ENCODE peak calls at places on chromosome 21, in nine cellular contexts. One of them, this sample, is unnamed.

GRCh38 chr21:32813265-32813903 is 41.8 kb upstream of the PAXBP1 start:
- DNase-seq in CD8-positive, alpha-beta T cell: no peak
- DNase-seq in AG04450: no peak
- DNase-seq in AML-193: no peak
- DNase-seq in GM12892: no peak
- DNase-seq in tibial nerve: no peak
- DNase-seq in smooth muscle cell of the brain vasculature: no peak
- DNase-seq in stimulated activated CD4-positive, alpha-beta T cell treated with anti-CD3 and anti-CD28 coated beads, TNF-alpha, amount 100 ng/mL, for 4 hours: no peak
- DNase-seq in glutamatergic neuron: peak
- DNase-seq in this sample: no peak

GRCh38 chr21:42258150-42258884 is 39.4 kb downstream of the ABCG1 start:
- DNase-seq in AG04450: no peak
- DNase-seq in stimulated activated CD4-positive, alpha-beta T cell treated with anti-CD3 and anti-CD28 coated beads, TNF-alpha, amount 100 ng/mL, for 4 hours: peak
- DNase-seq in AML-193: peak
- DNase-seq in GM12892: peak
- DNase-seq in tibial nerve: no peak
- DNase-seq in smooth muscle cell of the brain vasculature: no peak
- DNase-seq in CD8-positive, alpha-beta T cell: peak
- DNase-seq in glutamatergic neuron: peak
- DNase-seq in this sample: peak

GRCh38 chr21:44510508-44511218 is 29.3 kb downstream of the KRTAP10-1 start:
- DNase-seq in stimulated activated CD4-positive, alpha-beta T cell treated with anti-CD3 and anti-CD28 coated beads, TNF-alpha, amount 100 ng/mL, for 4 hours: peak
- DNase-seq in smooth muscle cell of the brain vasculature: no peak
- DNase-seq in AML-193: peak
- DNase-seq in AG04450: no peak
- DNase-seq in glutamatergic neuron: peak
- DNase-seq in GM12892: peak
- DNase-seq in tibial nerve: no peak
- DNase-seq in CD8-positive, alpha-beta T cell: peak
- DNase-seq in this sample: peak

GRCh38 chr21:39022035-39022900 is 161.0 kb downstream of the PSMG1 start:
- DNase-seq in AML-193: no peak
- DNase-seq in CD8-positive, alpha-beta T cell: no peak
- DNase-seq in AG04450: no peak
- DNase-seq in stimulated activated CD4-positive, alpha-beta T cell treated with anti-CD3 and anti-CD28 coated beads, TNF-alpha, amount 100 ng/mL, for 4 hours: no peak
- DNase-seq in GM12892: no peak
- DNase-seq in glutamatergic neuron: no peak
- DNase-seq in smooth muscle cell of the brain vasculature: no peak
- DNase-seq in tibial nerve: no peak
- DNase-seq in this sample: no peak

GRCh38 chr21:41641821-41642368 is 125.0 kb downstream of the RIPK4 start:
- DNase-seq in tibial nerve: peak
- DNase-seq in stimulated activated CD4-positive, alpha-beta T cell treated with anti-CD3 and anti-CD28 coated beads, TNF-alpha, amount 100 ng/mL, for 4 hours: no peak
- DNase-seq in AG04450: peak
- DNase-seq in glutamatergic neuron: no peak
- DNase-seq in CD8-positive, alpha-beta T cell: no peak
- DNase-seq in smooth muscle cell of the brain vasculature: peak
- DNase-seq in GM12892: no peak
- DNase-seq in AML-193: no peak
- DNase-seq in this sample: no peak

GRCh38 chr21:16842716-16843115 is 670.1 kb upstream of the CXADR start:
- DNase-seq in tibial nerve: no peak
- DNase-seq in smooth muscle cell of the brain vasculature: no peak
- DNase-seq in AML-193: no peak
- DNase-seq in AG04450: no peak
- DNase-seq in GM12892: no peak
- DNase-seq in stimulated activated CD4-positive, alpha-beta T cell treated with anti-CD3 and anti-CD28 coated beads, TNF-alpha, amount 100 ng/mL, for 4 hours: no peak
- DNase-seq in CD8-positive, alpha-beta T cell: no peak
- DNase-seq in glutamatergic neuron: no peak
- DNase-seq in this sample: no peak

GRCh38 chr21:38208118-38208517 is 48.7 kb upstream of the KCNJ15 start:
- DNase-seq in CD8-positive, alpha-beta T cell: no peak
- DNase-seq in glutamatergic neuron: no peak
- DNase-seq in AML-193: no peak
- DNase-seq in AG04450: no peak
- DNase-seq in GM12892: no peak
- DNase-seq in stimulated activated CD4-positive, alpha-beta T cell treated with anti-CD3 and anti-CD28 coated beads, TNF-alpha, amount 100 ng/mL, for 4 hours: no peak
- DNase-seq in tibial nerve: no peak
- DNase-seq in smooth muscle cell of the brain vasculature: no peak
- DNase-seq in this sample: no peak

GRCh38 chr21:14616303-14617039 is 70.4 kb upstream of the SAMSN1 start:
- DNase-seq in stimulated activated CD4-positive, alpha-beta T cell treated with anti-CD3 and anti-CD28 coated beads, TNF-alpha, amount 100 ng/mL, for 4 hours: no peak
- DNase-seq in tibial nerve: no peak
- DNase-seq in AML-193: no peak
- DNase-seq in smooth muscle cell of the brain vasculature: no peak
- DNase-seq in GM12892: no peak
- DNase-seq in AG04450: no peak
- DNase-seq in CD8-positive, alpha-beta T cell: no peak
- DNase-seq in glutamatergic neuron: no peak
- DNase-seq in this sample: no peak

GRCh38 chr21:42563261-42564045 is 49.8 kb downstream of the SLC37A1 start:
- DNase-seq in AG04450: no peak
- DNase-seq in tibial nerve: no peak
- DNase-seq in AML-193: no peak
- DNase-seq in stimulated activated CD4-positive, alpha-beta T cell treated with anti-CD3 and anti-CD28 coated beads, TNF-alpha, amount 100 ng/mL, for 4 hours: no peak
- DNase-seq in glutamatergic neuron: peak
- DNase-seq in GM12892: no peak
- DNase-seq in smooth muscle cell of the brain vasculature: no peak
- DNase-seq in CD8-positive, alpha-beta T cell: no peak
- DNase-seq in this sample: peak

GRCh38 chr21:34574984-34575529 is 39.9 kb downstream of the RCAN1 start:
- DNase-seq in smooth muscle cell of the brain vasculature: no peak
- DNase-seq in AML-193: no peak
- DNase-seq in GM12892: no peak
- DNase-seq in glutamatergic neuron: no peak
- DNase-seq in CD8-positive, alpha-beta T cell: no peak
- DNase-seq in tibial nerve: no peak
- DNase-seq in stimulated activated CD4-positive, alpha-beta T cell treated with anti-CD3 and anti-CD28 coated beads, TNF-alpha, amount 100 ng/mL, for 4 hours: no peak
- DNase-seq in AG04450: no peak
- DNase-seq in this sample: no peak

GRCh38 chr21:34938079-34938764 is 110.9 kb downstream of the RUNX1 start:
- DNase-seq in smooth muscle cell of the brain vasculature: no peak
- DNase-seq in AG04450: no peak
- DNase-seq in glutamatergic neuron: no peak
- DNase-seq in AML-193: no peak
- DNase-seq in GM12892: no peak
- DNase-seq in tibial nerve: no peak
- DNase-seq in CD8-positive, alpha-beta T cell: no peak
- DNase-seq in stimulated activated CD4-positive, alpha-beta T cell treated with anti-CD3 and anti-CD28 coated beads, TNF-alpha, amount 100 ng/mL, for 4 hours: no peak
- DNase-seq in this sample: no peak

GRCh38 chr21:39461419-39461818 is 9.6 kb downstream of the SH3BGR start:
- DNase-seq in smooth muscle cell of the brain vasculature: no peak
- DNase-seq in AML-193: no peak
- DNase-seq in AG04450: no peak
- DNase-seq in tibial nerve: no peak
- DNase-seq in stimulated activated CD4-positive, alpha-beta T cell treated with anti-CD3 and anti-CD28 coated beads, TNF-alpha, amount 100 ng/mL, for 4 hours: no peak
- DNase-seq in glutamatergic neuron: no peak
- DNase-seq in GM12892: no peak
- DNase-seq in CD8-positive, alpha-beta T cell: no peak
- DNase-seq in this sample: no peak

GRCh38 chr21:36028127-36029069 is 31.9 kb downstream of the SETD4 start:
- DNase-seq in GM12892: peak
- DNase-seq in CD8-positive, alpha-beta T cell: peak
- DNase-seq in stimulated activated CD4-positive, alpha-beta T cell treated with anti-CD3 and anti-CD28 coated beads, TNF-alpha, amount 100 ng/mL, for 4 hours: peak
- DNase-seq in AG04450: peak
- DNase-seq in AML-193: peak
- DNase-seq in glutamatergic neuron: peak
- DNase-seq in tibial nerve: peak
- DNase-seq in smooth muscle cell of the brain vasculature: peak
- DNase-seq in this sample: peak

GRCh38 chr21:44761011-44761729 is 40.5 kb downstream of the UBE2G2 start:
- DNase-seq in AG04450: no peak
- DNase-seq in GM12892: peak
- DNase-seq in AML-193: no peak
- DNase-seq in tibial nerve: no peak
- DNase-seq in glutamatergic neuron: no peak
- DNase-seq in stimulated activated CD4-positive, alpha-beta T cell treated with anti-CD3 and anti-CD28 coated beads, TNF-alpha, amount 100 ng/mL, for 4 hours: no peak
- DNase-seq in smooth muscle cell of the brain vasculature: no peak
- DNase-seq in CD8-positive, alpha-beta T cell: no peak
- DNase-seq in this sample: no peak

GRCh38 chr21:36087362-36088138 is 17.7 kb downstream of the CBR1 start:
- DNase-seq in AML-193: no peak
- DNase-seq in tibial nerve: no peak
- DNase-seq in smooth muscle cell of the brain vasculature: no peak
- DNase-seq in CD8-positive, alpha-beta T cell: no peak
- DNase-seq in stimulated activated CD4-positive, alpha-beta T cell treated with anti-CD3 and anti-CD28 coated beads, TNF-alpha, amount 100 ng/mL, for 4 hours: no peak
- DNase-seq in glutamatergic neuron: no peak
- DNase-seq in AG04450: no peak
- DNase-seq in GM12892: no peak
- DNase-seq in this sample: no peak

GRCh38 chr21:37579356-37579755 is 212.8 kb downstream of the DYRK1A start:
- DNase-seq in AML-193: no peak
- DNase-seq in GM12892: no peak
- DNase-seq in glutamatergic neuron: no peak
- DNase-seq in CD8-positive, alpha-beta T cell: no peak
- DNase-seq in stimulated activated CD4-positive, alpha-beta T cell treated with anti-CD3 and anti-CD28 coated beads, TNF-alpha, amount 100 ng/mL, for 4 hours: no peak
- DNase-seq in AG04450: no peak
- DNase-seq in tibial nerve: no peak
- DNase-seq in smooth muscle cell of the brain vasculature: no peak
- DNase-seq in this sample: no peak

GRCh38 chr21:32477424-32477745 is 64.9 kb downstream of the EVA1C start:
- DNase-seq in CD8-positive, alpha-beta T cell: no peak
- DNase-seq in smooth muscle cell of the brain vasculature: no peak
- DNase-seq in AML-193: no peak
- DNase-seq in stimulated activated CD4-positive, alpha-beta T cell treated with anti-CD3 and anti-CD28 coated beads, TNF-alpha, amount 100 ng/mL, for 4 hours: no peak
- DNase-seq in AG04450: no peak
- DNase-seq in glutamatergic neuron: no peak
- DNase-seq in GM12892: no peak
- DNase-seq in tibial nerve: no peak
- DNase-seq in this sample: no peak

GRCh38 chr21:40615503-40616376 is 231.2 kb downstream of the DSCAM start:
- DNase-seq in smooth muscle cell of the brain vasculature: no peak
- DNase-seq in AG04450: no peak
- DNase-seq in GM12892: no peak
- DNase-seq in glutamatergic neuron: no peak
- DNase-seq in stimulated activated CD4-positive, alpha-beta T cell treated with anti-CD3 and anti-CD28 coated beads, TNF-alpha, amount 100 ng/mL, for 4 hours: no peak
- DNase-seq in tibial nerve: no peak
- DNase-seq in AML-193: no peak
- DNase-seq in CD8-positive, alpha-beta T cell: no peak
- DNase-seq in this sample: no peak

GRCh38 chr21:32981096-32981495 is 44.6 kb upstream of the OLIG2 start:
- DNase-seq in glutamatergic neuron: no peak
- DNase-seq in tibial nerve: no peak
- DNase-seq in CD8-positive, alpha-beta T cell: no peak
- DNase-seq in stimulated activated CD4-positive, alpha-beta T cell treated with anti-CD3 and anti-CD28 coated beads, TNF-alpha, amount 100 ng/mL, for 4 hours: no peak
- DNase-seq in AML-193: no peak
- DNase-seq in AG04450: no peak
- DNase-seq in smooth muscle cell of the brain vasculature: no peak
- DNase-seq in GM12892: no peak
- DNase-seq in this sample: no peak

GRCh38 chr21:27258222-27258621 is 291.3 kb upstream of the ADAMTS5 start:
- DNase-seq in CD8-positive, alpha-beta T cell: no peak
- DNase-seq in tibial nerve: no peak
- DNase-seq in stimulated activated CD4-positive, alpha-beta T cell treated with anti-CD3 and anti-CD28 coated beads, TNF-alpha, amount 100 ng/mL, for 4 hours: no peak
- DNase-seq in smooth muscle cell of the brain vasculature: no peak
- DNase-seq in AML-193: no peak
- DNase-seq in glutamatergic neuron: no peak
- DNase-seq in AG04450: no peak
- DNase-seq in GM12892: no peak
- DNase-seq in this sample: no peak

GRCh38 chr21:31731112-31731801 is 661 bp downstream of the SCAF4 start:
- DNase-seq in stimulated activated CD4-positive, alpha-beta T cell treated with anti-CD3 and anti-CD28 coated beads, TNF-alpha, amount 100 ng/mL, for 4 hours: peak
- DNase-seq in glutamatergic neuron: peak
- DNase-seq in AG04450: no peak
- DNase-seq in GM12892: peak
- DNase-seq in CD8-positive, alpha-beta T cell: peak
- DNase-seq in smooth muscle cell of the brain vasculature: no peak
- DNase-seq in AML-193: no peak
- DNase-seq in tibial nerve: no peak
- DNase-seq in this sample: peak

GRCh38 chr21:36183144-36183795 is 26.6 kb downstream of the DOP1B start:
- DNase-seq in AML-193: peak
- DNase-seq in tibial nerve: no peak
- DNase-seq in stimulated activated CD4-positive, alpha-beta T cell treated with anti-CD3 and anti-CD28 coated beads, TNF-alpha, amount 100 ng/mL, for 4 hours: no peak
- DNase-seq in glutamatergic neuron: no peak
- DNase-seq in smooth muscle cell of the brain vasculature: no peak
- DNase-seq in CD8-positive, alpha-beta T cell: no peak
- DNase-seq in AG04450: no peak
- DNase-seq in GM12892: no peak
- DNase-seq in this sample: no peak

GRCh38 chr21:42350899-42351543 is at the start of gene TFF2:
- DNase-seq in AG04450: no peak
- DNase-seq in smooth muscle cell of the brain vasculature: no peak
- DNase-seq in tibial nerve: no peak
- DNase-seq in GM12892: no peak
- DNase-seq in glutamatergic neuron: no peak
- DNase-seq in stimulated activated CD4-positive, alpha-beta T cell treated with anti-CD3 and anti-CD28 coated beads, TNF-alpha, amount 100 ng/mL, for 4 hours: no peak
- DNase-seq in CD8-positive, alpha-beta T cell: no peak
- DNase-seq in AML-193: no peak
- DNase-seq in this sample: no peak

GRCh38 chr21:27476696-27477095 is 509.8 kb upstream of the ADAMTS5 start:
- DNase-seq in AG04450: peak
- DNase-seq in AML-193: no peak
- DNase-seq in glutamatergic neuron: no peak
- DNase-seq in GM12892: no peak
- DNase-seq in stimulated activated CD4-positive, alpha-beta T cell treated with anti-CD3 and anti-CD28 coated beads, TNF-alpha, amount 100 ng/mL, for 4 hours: no peak
- DNase-seq in smooth muscle cell of the brain vasculature: peak
- DNase-seq in tibial nerve: no peak
- DNase-seq in CD8-positive, alpha-beta T cell: no peak
- DNase-seq in this sample: no peak

GRCh38 chr21:42097860-42098259 is 26.7 kb downstream of the UMODL1 start:
- DNase-seq in stimulated activated CD4-positive, alpha-beta T cell treated with anti-CD3 and anti-CD28 coated beads, TNF-alpha, amount 100 ng/mL, for 4 hours: no peak
- DNase-seq in CD8-positive, alpha-beta T cell: no peak
- DNase-seq in glutamatergic neuron: no peak
- DNase-seq in AG04450: peak
- DNase-seq in smooth muscle cell of the brain vasculature: peak
- DNase-seq in tibial nerve: no peak
- DNase-seq in AML-193: peak
- DNase-seq in GM12892: no peak
- DNase-seq in this sample: peak

GRCh38 chr21:32457360-32457840 is 44.9 kb downstream of the EVA1C start:
- DNase-seq in stimulated activated CD4-positive, alpha-beta T cell treated with anti-CD3 and anti-CD28 coated beads, TNF-alpha, amount 100 ng/mL, for 4 hours: no peak
- DNase-seq in tibial nerve: no peak
- DNase-seq in AML-193: no peak
- DNase-seq in GM12892: no peak
- DNase-seq in CD8-positive, alpha-beta T cell: no peak
- DNase-seq in glutamatergic neuron: no peak
- DNase-seq in AG04450: no peak
- DNase-seq in smooth muscle cell of the brain vasculature: no peak
- DNase-seq in this sample: peak

GRCh38 chr21:45089964-45090363 is 15.6 kb downstream of the ADARB1 start:
- DNase-seq in AML-193: no peak
- DNase-seq in CD8-positive, alpha-beta T cell: no peak
- DNase-seq in tibial nerve: no peak
- DNase-seq in GM12892: no peak
- DNase-seq in AG04450: no peak
- DNase-seq in stimulated activated CD4-positive, alpha-beta T cell treated with anti-CD3 and anti-CD28 coated beads, TNF-alpha, amount 100 ng/mL, for 4 hours: no peak
- DNase-seq in smooth muscle cell of the brain vasculature: no peak
- DNase-seq in glutamatergic neuron: no peak
- DNase-seq in this sample: no peak

GRCh38 chr21:43321111-43321510 is 105.8 kb downstream of the SIK1 start:
- DNase-seq in stimulated activated CD4-positive, alpha-beta T cell treated with anti-CD3 and anti-CD28 coated beads, TNF-alpha, amount 100 ng/mL, for 4 hours: no peak
- DNase-seq in GM12892: no peak
- DNase-seq in CD8-positive, alpha-beta T cell: no peak
- DNase-seq in smooth muscle cell of the brain vasculature: no peak
- DNase-seq in AG04450: no peak
- DNase-seq in AML-193: no peak
- DNase-seq in tibial nerve: no peak
- DNase-seq in glutamatergic neuron: no peak
- DNase-seq in this sample: no peak

GRCh38 chr21:16535100-16535418 is 805.3 kb downstream of the USP25 start:
- DNase-seq in AML-193: no peak
- DNase-seq in AG04450: peak
- DNase-seq in CD8-positive, alpha-beta T cell: no peak
- DNase-seq in glutamatergic neuron: no peak
- DNase-seq in tibial nerve: peak
- DNase-seq in smooth muscle cell of the brain vasculature: peak
- DNase-seq in stimulated activated CD4-positive, alpha-beta T cell treated with anti-CD3 and anti-CD28 coated beads, TNF-alpha, amount 100 ng/mL, for 4 hours: no peak
- DNase-seq in GM12892: no peak
- DNase-seq in this sample: peak